ENCODE peak calls at places on chromosome X, in six cellular contexts. J is ovary, U is pancreas, B is breast epithelium, Z is right cardiac atrium, V is SJSA1. R is an unnamed sample.

GRCh38 chrX:77779695-77780094 is 6.3 kb downstream of the ATRX start:
- DNase-seq in U (no peak), Z (no peak), B (no peak), V (no peak), J (no peak), R (no peak)

GRCh38 chrX:30364229-30364628 is 55.0 kb upstream of the NR0B1 start:
- DNase-seq in U (no peak), B (no peak), V (no peak), J (no peak), Z (no peak), R (no peak)

GRCh38 chrX:108453841-108454240 is 14.2 kb downstream of the COL4A5 start:
- DNase-seq in B (no peak), Z (no peak), V (no peak), J (no peak), U (no peak), R (no peak)

GRCh38 chrX:152573866-152574265 is 63.8 kb upstream of the GABRQ start:
- DNase-seq in Z (no peak), B (no peak), V (no peak), J (no peak), U (no peak), R (no peak)

GRCh38 chrX:69319376-69319775 is 154.1 kb upstream of the PJA1 start:
- DNase-seq in U (no peak), Z (no peak), B (no peak), J (no peak), V (no peak), R (no peak)

GRCh38 chrX:153662266-153662665 is 11.3 kb downstream of the PNCK start:
- DNase-seq in U (peak; percentile 68), B (no peak), V (no peak), Z (peak; percentile 76), J (no peak), R (peak; percentile 16)

GRCh38 chrX:22278375-22278774 is 5.7 kb downstream of the CBLL2 start:
- DNase-seq in Z (no peak), U (no peak), J (no peak), V (no peak), B (no peak), R (no peak)

GRCh38 chrX:130079824-130080406 is 30.4 kb downstream of the ELF4 start:
- DNase-seq in Z (no peak), B (peak; percentile 31), V (no peak), U (no peak), J (peak; percentile 78), R (peak; percentile 58)

GRCh38 chrX:23742174-23742692 is 843 bp downstream of the ACOT9 start:
- DNase-seq in J (peak; percentile 38), Z (peak; percentile 50), B (peak; percentile 71), U (no peak), V (peak; percentile 56), R (peak; percentile 9)

GRCh38 chrX:22192419-22193086 is 80.2 kb upstream of the CBLL2 start:
- DNase-seq in Z (peak; percentile 80), J (peak; percentile 62), V (peak; percentile 52), B (peak; percentile 43), U (peak; percentile 86), R (peak; percentile 21)

GRCh38 chrX:1661048-1661921 is 46.4 kb downstream of the ASMT start:
- DNase-seq in V (no peak), U (no peak), Z (peak; percentile 74), B (no peak), J (no peak), R (no peak)

GRCh38 chrX:82658492-82658891 is 849.6 kb upstream of the POU3F4 start:
- DNase-seq in U (no peak), J (no peak), B (no peak), V (no peak), Z (no peak), R (no peak)

GRCh38 chrX:32749075-32749474 is 462.3 kb downstream of the DMD start:
- DNase-seq in J (no peak), Z (no peak), V (no peak), U (no peak), B (no peak), R (no peak)

GRCh38 chrX:40095588-40096394 is 2.0 kb downstream of the BCOR start:
- DNase-seq in J (no peak), U (peak; percentile 67), Z (peak; percentile 73), V (no peak), B (no peak), R (peak; percentile 25)

GRCh38 chrX:8341814-8342590 is 122.6 kb upstream of the VCX3B start:
- DNase-seq in V (no peak), U (no peak), B (no peak), Z (no peak), J (no peak), R (no peak)

GRCh38 chrX:116417214-116417613 is 19.2 kb upstream of the SLC6A14 start:
- DNase-seq in U (no peak), Z (no peak), V (no peak), J (no peak), B (peak; percentile 18), R (no peak)

GRCh38 chrX:18887177-18887820 is 96.6 kb downstream of the PHKA2 start:
- DNase-seq in Z (peak; percentile 82), J (no peak), B (no peak), V (no peak), U (no peak), R (peak; percentile 52)

GRCh38 chrX:50492720-50493119 is 22.1 kb upstream of the DGKK start:
- DNase-seq in U (no peak), V (no peak), B (no peak), J (no peak), Z (no peak), R (no peak)

GRCh38 chrX:147912093-147912801 is 528 bp downstream of the FMR1 start:
- DNase-seq in J (peak; percentile 30), U (peak; percentile 70), Z (peak; percentile 66), V (peak; percentile 38), B (peak; percentile 19), R (no peak)

GRCh38 chrX:65910899-65911298 is 129.0 kb downstream of the VSIG4 start:
- DNase-seq in B (no peak), V (no peak), Z (no peak), U (no peak), J (no peak), R (no peak)

GRCh38 chrX:131977619-131978018 is 45.5 kb upstream of the STK26 start:
- DNase-seq in B (no peak), U (no peak), Z (no peak), V (no peak), J (no peak), R (no peak)

GRCh38 chrX:51896626-51897025 is 3.2 kb downstream of the MAGED1 start:
- DNase-seq in B (no peak), Z (peak; percentile 51), J (no peak), U (peak; percentile 70), V (no peak), R (no peak)

GRCh38 chrX:51893931-51894696 is 691 bp downstream of the MAGED1 start:
- DNase-seq in U (no peak), Z (peak; percentile 53), B (no peak), V (no peak), J (peak; percentile 65), R (no peak)

GRCh38 chrX:51892921-51893745 is at the start of gene MAGED1:
- DNase-seq in J (peak; percentile 91), B (peak; percentile 90), Z (peak; percentile 95), U (peak; percentile 96), V (peak; percentile 93), R (peak; percentile 88)

GRCh38 chrX:51891821-51892551 is 1.4 kb upstream of the MAGED1 start:
- DNase-seq in Z (peak; percentile 47), V (peak; percentile 41), U (no peak), J (peak; percentile 34), B (no peak), R (no peak)

DNA sequence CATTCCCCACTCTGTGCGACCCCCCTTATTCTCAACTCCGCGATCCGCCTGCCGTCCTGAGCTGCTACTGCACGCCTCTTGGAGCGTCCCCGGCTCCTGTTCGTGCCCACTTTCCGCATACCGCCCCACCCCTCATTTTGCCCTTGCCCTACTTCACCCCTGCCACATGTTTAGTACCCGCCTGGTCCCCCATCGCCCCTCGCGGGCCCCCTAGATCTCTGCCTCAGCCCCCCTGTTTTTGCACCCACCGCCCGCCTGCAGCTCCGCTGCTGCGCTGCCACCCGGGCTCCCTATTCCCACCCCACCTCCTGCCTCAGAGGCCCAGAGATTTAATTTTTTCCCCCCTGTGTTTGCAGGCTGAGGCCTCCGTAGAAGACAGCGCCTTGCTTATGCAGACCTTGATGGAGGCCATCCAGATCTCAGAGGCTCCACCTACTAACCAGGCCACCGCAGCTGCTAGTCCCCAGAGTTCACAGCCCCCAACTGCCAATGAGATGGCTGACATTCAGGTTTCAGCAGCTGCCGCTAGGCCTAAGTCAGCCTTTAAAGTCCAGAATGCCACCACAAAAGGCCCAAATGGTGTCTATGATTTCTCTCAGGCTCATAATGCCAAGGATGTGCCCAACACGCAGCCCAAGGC is 1.4 kb downstream of the MAGED1 start:
- DNase-seq in J (peak; percentile 27), Z (peak; percentile 65), U (peak; percentile 61), V (peak; percentile 37), B (no peak), R (peak; percentile 10)
- H3K27ac ChIP-seq in J (peak overlapping the region; percentile 85), Z (peak overlapping the region; percentile 45), U (peak overlapping the region; percentile 73), V (no peak overlapping the region), B (peak overlapping the region; percentile 85), R (peak overlapping the region; percentile 60)

DNA sequence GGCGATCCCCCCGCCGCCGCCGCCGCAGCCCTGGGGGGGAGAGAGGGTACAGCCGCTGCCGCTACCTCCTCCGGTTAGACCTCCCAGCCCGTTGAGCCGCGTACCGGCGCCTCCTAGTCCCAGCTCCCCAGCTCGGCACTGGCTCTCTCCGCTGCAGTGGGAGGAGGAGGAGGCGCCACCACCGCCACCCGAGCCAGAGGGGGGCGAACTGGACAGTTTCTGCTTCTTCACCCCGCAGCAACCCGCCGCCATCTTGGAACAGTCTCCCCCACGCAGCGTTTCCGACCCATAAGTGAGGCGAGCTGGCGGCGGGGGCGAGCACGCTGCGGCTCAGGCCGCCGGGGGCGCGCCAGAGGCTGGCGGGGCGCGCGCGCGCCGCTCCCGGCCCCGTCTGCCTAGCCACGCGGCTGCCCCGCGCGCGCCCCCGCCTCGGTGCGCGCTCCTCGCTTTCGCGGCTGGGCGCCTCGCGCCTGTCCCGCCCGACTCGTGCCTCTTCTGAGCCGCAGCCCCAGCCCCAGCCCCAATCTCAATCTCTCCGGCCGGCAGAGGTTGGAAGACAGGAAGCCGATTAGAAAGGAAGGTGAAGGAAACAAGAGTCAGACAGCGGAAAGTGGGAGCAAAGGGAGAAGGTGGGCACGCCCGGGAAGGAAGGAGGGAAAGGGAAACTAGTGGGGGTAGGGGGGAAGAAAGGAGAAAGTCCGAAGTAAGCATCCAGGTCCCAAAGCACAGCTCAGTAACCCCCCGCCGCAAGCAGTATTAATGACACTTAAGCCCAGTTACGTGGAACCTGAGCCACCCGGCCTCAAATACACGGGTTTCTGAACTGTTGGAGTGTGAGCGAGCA is at the start of gene AMMECR1:
- DNase-seq in B (peak; percentile 64), V (peak; percentile 81), J (peak; percentile 81), Z (peak; percentile 92), U (peak; percentile 85), R (peak; percentile 79)
- H3K4me1 ChIP-seq in B (no peaks in the 10 kb centered on the region), V (no peaks in the 10 kb centered on the region), J (no peaks in the 10 kb centered on the region), Z (peaks cover 3% of the 10 kb centered on the region), U (no peaks in the 10 kb centered on the region), R (peaks cover 9% of the 10 kb centered on the region)

GRCh38 chrX:16882702-16883486 is 12.7 kb upstream of the RBBP7 start:
- DNase-seq in J (peak; percentile 78), U (peak; percentile 58), Z (peak; percentile 79), V (peak; percentile 61), B (peak; percentile 39), R (peak; percentile 47)
- H3K27ac ChIP-seq in J (peak overlapping the region; percentile 55), U (peak overlapping the region; percentile 70), Z (peak overlapping the region; percentile 7), V (no peak overlapping the region), B (peak overlapping the region; percentile 27), R (peak overlapping the region; percentile 56)

DNA sequence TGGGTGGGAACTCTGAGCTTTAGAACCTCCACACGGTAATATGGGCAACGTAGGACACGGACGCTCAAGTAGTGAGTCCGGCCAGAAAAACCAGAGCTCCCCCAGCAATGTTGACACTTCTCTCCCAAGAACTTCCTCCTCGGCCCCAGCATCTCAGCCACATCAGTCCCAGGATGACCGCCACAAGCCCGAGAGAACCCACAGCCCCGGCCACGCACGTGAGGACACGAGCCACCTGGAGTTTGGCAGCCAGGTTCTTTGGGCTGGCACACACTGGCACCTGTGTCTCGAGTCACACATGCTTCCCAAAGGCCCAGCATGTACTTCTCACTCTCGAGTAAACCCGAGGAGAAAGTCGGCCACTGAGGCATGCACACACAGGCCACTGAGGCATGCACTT is 16.3 kb downstream of the CLDN34 start:
- DNase-seq in J (no peak), V (no peak), Z (no peak), B (no peak), U (no peak), R (no peak)
- H3K4me1 ChIP-seq in J (peaks cover 1% of the 10 kb centered on the region), V (no peaks in the 10 kb centered on the region), Z (no peaks in the 10 kb centered on the region), B (no peaks in the 10 kb centered on the region), U (no peaks in the 10 kb centered on the region), R (no peaks in the 10 kb centered on the region)